ENCODE peak calls at places on chromosomes 3 and 15, in nine cellular contexts. Z is HFF-Myc; I is stimulated activated CD8-positive, alpha-beta memory T cell treated with anti-CD3 and anti-CD28 coated beads, Interleukin-4, amount 100 ng/mL, for 24 hours; Q is IMR-90; F is effector memory CD4-positive, alpha-beta T cell; X is Daoy; D is stimulated activated CD4-positive, alpha-beta T cell treated with anti-CD3 and anti-CD28 coated beads, Interleukin-2, amount 100 ng/mL, for 48 hours; W is mesothelial cell of epicardium; K is germinal center. L is an unnamed sample.

GRCh38 chr3:153513236-153513635 is 351.2 kb downstream of the RAP2B start:
- DNase-seq in Z (no peak), I (peak), Q (no peak), F (no peak), X (no peak), D (no peak), W (no peak), K (no peak), L (no peak)

GRCh38 chr3:14146381-14147062 is 21.7 kb downstream of the TMEM43 start:
- DNase-seq in Z (no peak), I (no peak), Q (no peak), F (no peak), X (no peak), D (no peak), W (no peak), K (no peak), L (no peak)

GRCh38 chr15:57735406-57735805 is 28.9 kb downstream of the POLR2M start:
- DNase-seq in Z (no peak), I (no peak), Q (no peak), F (no peak), X (no peak), D (no peak), W (no peak), K (no peak), L (no peak)

GRCh38 chr15:43134157-43134637 is 811 bp downstream of the TMEM62 start:
- DNase-seq in Z (no peak), I (no peak), Q (no peak), F (no peak), X (no peak), D (no peak), W (no peak), K (peak), L (no peak)

GRCh38 chr3:156291269-156292123 is 171.1 kb downstream of the KCNAB1 start:
- DNase-seq in Z (no peak), I (no peak), Q (peak), F (no peak), X (peak), D (no peak), W (no peak), K (peak), L (no peak)

GRCh38 chr15:85623648-85624047 is 171.1 kb downstream of the KLHL25 start:
- DNase-seq in Z (no peak), I (no peak), Q (peak), F (no peak), X (no peak), D (no peak), W (no peak), K (no peak), L (no peak)

GRCh38 chr15:87557871-87558270 is 698.7 kb downstream of the NTRK3 start:
- DNase-seq in Z (no peak), I (no peak), Q (no peak), F (no peak), X (no peak), D (no peak), W (no peak), K (no peak), L (no peak)

GRCh38 chr3:52317601-52318000 is 1.5 kb downstream of the DNAH1 start:
- DNase-seq in Z (no peak), I (peak), Q (peak), F (peak), X (no peak), D (peak), W (peak), K (peak), L (no peak)

GRCh38 chr3:140062461-140062860 is 127.5 kb downstream of the CLSTN2 start:
- DNase-seq in Z (no peak), I (no peak), Q (no peak), F (no peak), X (no peak), D (no peak), W (no peak), K (no peak), L (no peak)

GRCh38 chr3:12004741-12005513 is 739 bp downstream of the SYN2 start:
- DNase-seq in Z (no peak), I (no peak), Q (no peak), F (no peak), X (peak), D (no peak), W (no peak), K (no peak), L (no peak)

GRCh38 chr15:36109943-36110658 is 469.3 kb upstream of the CDIN1 start:
- DNase-seq in Z (no peak), I (no peak), Q (peak), F (no peak), X (peak), D (no peak), W (no peak), K (no peak), L (no peak)

GRCh38 chr15:77858677-77859490 is 218.6 kb downstream of the TBC1D2B start:
- DNase-seq in Z (no peak), I (no peak), Q (no peak), F (no peak), X (no peak), D (no peak), W (no peak), K (no peak), L (no peak)

GRCh38 chr3:32510075-32510724 is 7.5 kb upstream of the CMTM6 start:
- DNase-seq in Z (peak), I (peak), Q (peak), F (peak), X (peak), D (peak), W (no peak), K (peak), L (peak)

GRCh38 chr15:44094776-44095175 is 100.3 kb downstream of the FRMD5 start:
- DNase-seq in Z (no peak), I (no peak), Q (no peak), F (no peak), X (peak), D (no peak), W (no peak), K (no peak), L (no peak)

GRCh38 chr3:98971183-98971681 is 69.7 kb upstream of the DCBLD2 start:
- DNase-seq in Z (no peak), I (no peak), Q (peak), F (no peak), X (peak), D (no peak), W (no peak), K (no peak), L (no peak)

GRCh38 chr15:101056366-101057334 is 137.5 kb downstream of the LRRK1 start:
- DNase-seq in Z (no peak), I (no peak), Q (no peak), F (no peak), X (no peak), D (no peak), W (no peak), K (no peak), L (no peak)

GRCh38 chr3:195806211-195806915 is 5.4 kb downstream of the MUC4 start:
- DNase-seq in Z (no peak), I (no peak), Q (no peak), F (no peak), X (no peak), D (no peak), W (no peak), K (no peak), L (no peak)

GRCh38 chr15:57375827-57376694 is at the start of gene CGNL1:
- DNase-seq in Z (no peak), I (no peak), Q (no peak), F (no peak), X (peak), D (no peak), W (peak), K (peak), L (no peak)

GRCh38 chr15:98727115-98728040 is 79.0 kb downstream of the IGF1R start:
- DNase-seq in Z (peak), I (no peak), Q (peak), F (no peak), X (peak), D (no peak), W (peak), K (peak), L (peak)

GRCh38 chr15:84946772-84947489 is 34.7 kb upstream of the PDE8A start:
- DNase-seq in Z (no peak), I (no peak), Q (no peak), F (no peak), X (no peak), D (no peak), W (no peak), K (no peak), L (no peak)

GRCh38 chr3:172844428-172844827 is 93.9 kb downstream of the ECT2 start:
- DNase-seq in Z (no peak), I (no peak), Q (no peak), F (no peak), X (no peak), D (no peak), W (no peak), K (no peak), L (no peak)

GRCh38 chr15:70235347-70235746 is 137.6 kb upstream of the TLE3 start:
- DNase-seq in Z (no peak), I (no peak), Q (no peak), F (no peak), X (no peak), D (no peak), W (no peak), K (no peak), L (no peak)

L was measured in GOT3.